ENCODE peak calls at places on chromosomes 11 and 22, in five cellular contexts. K, E, J, V and M are unnamed samples.

GRCh38 chr22:39959640-39960447 is at the start of gene TMA7B:
- DNase-seq in K (no peak), E (peak; percentile 49), J (no peak), V (no peak), M (no peak)

GRCh38 chr22:35893698-35894097 is 134.9 kb downstream of the RBFOX2 start:
- DNase-seq in K (no peak), E (no peak), J (no peak), V (no peak), M (no peak)

GRCh38 chr11:44972746-44973435 is 22.2 kb upstream of the TP53I11 start:
- DNase-seq in K (no peak), E (no peak), J (no peak), V (no peak), M (no peak)

GRCh38 chr11:88367310-88367709 is 29.8 kb upstream of the CTSC start:
- DNase-seq in K (no peak), E (no peak), J (no peak), V (no peak), M (no peak)

GRCh38 chr22:25698461-25698860 is 43.5 kb upstream of the MYO18B start:
- DNase-seq in K (no peak), E (no peak), J (no peak), V (no peak), M (no peak)

GRCh38 chr22:23908561-23909205 is 14.5 kb downstream of the MIF start:
- DNase-seq in K (no peak), E (no peak), J (no peak), V (no peak), M (no peak)

GRCh38 chr11:112412383-112412782 is 151.7 kb upstream of the PLET1 start:
- DNase-seq in K (no peak), E (no peak), J (no peak), V (no peak), M (no peak)

GRCh38 chr11:34585870-34586654 is 34.8 kb upstream of the EHF start:
- DNase-seq in K (no peak), E (peak; percentile 28), J (peak; percentile 56), V (no peak), M (no peak)

GRCh38 chr22:27133951-27134664 is 476.7 kb downstream of the MIAT start:
- DNase-seq in K (no peak), E (peak; percentile 93), J (no peak), V (no peak), M (no peak)

GRCh38 chr11:46680815-46681214 is 19.6 kb downstream of the ARHGAP1 start:
- DNase-seq in K (peak; percentile 55), E (no peak), J (no peak), V (no peak), M (peak; percentile 88)

GRCh38 chr11:87859583-87859982 is 315.7 kb downstream of the RAB38 start:
- DNase-seq in K (no peak), E (no peak), J (no peak), V (no peak), M (no peak)

GRCh38 chr11:20355221-20356219 is 8.0 kb upstream of the HTATIP2 start:
- DNase-seq in K (no peak), E (peak; percentile 60), J (peak; percentile 54), V (peak; percentile 27), M (no peak)

GRCh38 chr11:69930081-69931059 is 111.2 kb upstream of the FGF3 start:
- DNase-seq in K (peak; percentile 52), E (no peak), J (no peak), V (no peak), M (peak; percentile 77)

GRCh38 chr11:65591939-65592814 is 3.4 kb downstream of the KCNK7 start:
- DNase-seq in K (peak; percentile 69), E (no peak), J (no peak), V (peak; percentile 50), M (no peak)

GRCh38 chr11:77074626-77075221 is 8.0 kb downstream of the CAPN5 start:
- DNase-seq in K (peak; percentile 55), E (no peak), J (no peak), V (no peak), M (peak; percentile 77)

GRCh38 chr22:50251472-50252054 is 498 bp upstream of the HDAC10 start:
- DNase-seq in K (no peak), E (no peak), J (no peak), V (no peak), M (no peak)
- TF ChIP-seq CTCF in K (no peak), E (no peak), J (no peak), V (no peak), M (no peak)

GRCh38 chr11:13487661-13488030 is 8.2 kb downstream of the PTH start:
- DNase-seq in K (no peak), E (peak; percentile 11), J (peak; percentile 8), V (peak; percentile 38), M (no peak)

GRCh38 chr11:13486926-13487660 is 8.7 kb downstream of the PTH start:
- DNase-seq in K (peak; percentile 86), E (peak; percentile 13), J (no peak), V (peak; percentile 76), M (no peak)
- TF ChIP-seq CTCF in K (peak; percentile 46), E (peak; percentile 52), J (peak; percentile 19), V (peak; percentile 55), M (peak; percentile 41)

GRCh38 chr22:22555596-22555995 is 3.5 kb downstream of the PRAME start:
- DNase-seq in K (no peak), E (no peak), J (no peak), V (no peak), M (no peak)

GRCh38 chr22:22556995-22557925 is 1.8 kb downstream of the PRAME start:
- DNase-seq in K (no peak), E (no peak), J (no peak), V (no peak), M (no peak)

GRCh38 chr22:22556578-22556977 is 2.5 kb downstream of the PRAME start:
- DNase-seq in K (no peak), E (no peak), J (no peak), V (no peak), M (no peak)

GRCh38 chr22:22558071-22558971 is 744 bp downstream of the PRAME start:
- DNase-seq in K (no peak), E (no peak), J (no peak), V (no peak), M (no peak)

GRCh38 chr22:22558972-22559603 is at the start of gene PRAME:
- DNase-seq in K (peak; percentile 78), E (peak; percentile 25), J (peak; percentile 80), V (peak; percentile 28), M (no peak)
- TF ChIP-seq CTCF in K (peak; percentile 52), E (peak; percentile 69), J (peak; percentile 98), V (peak; percentile 36), M (peak; percentile 73)

GRCh38 chr11:813037-813436 is 3.3 kb downstream of the RPLP2 start:
- DNase-seq in K (no peak), E (no peak), J (no peak), V (no peak), M (no peak)

GRCh38 chr11:810040-810567 is 337 bp downstream of the RPLP2 start:
- DNase-seq in K (no peak), E (no peak), J (no peak), V (no peak), M (no peak)

GRCh38 chr11:813440-814096 is 3.8 kb downstream of the RPLP2 start:
- DNase-seq in K (no peak), E (no peak), J (no peak), V (no peak), M (no peak)

GRCh38 chr11:812390-812789 is 2.6 kb downstream of the RPLP2 start:
- DNase-seq in K (no peak), E (no peak), J (no peak), V (no peak), M (no peak)

GRCh38 chr11:811446-812245 is 1.9 kb downstream of the RPLP2 start:
- DNase-seq in K (no peak), E (no peak), J (no peak), V (no peak), M (no peak)
- TF ChIP-seq CTCF in K (no peak), E (peak; percentile 43), J (peak; percentile 8), V (no peak), M (no peak)

GRCh38 chr11:8914661-8915018 is 3.7 kb downstream of the AKIP1 start:
- DNase-seq in K (no peak), E (no peak), J (no peak), V (no peak), M (no peak)
- TF ChIP-seq CTCF in K (no peak), E (no peak), J (peak; percentile 4), V (no peak), M (peak; percentile 19)

GRCh38 chr11:131616456-131616855 is 246.0 kb downstream of the NTM start:
- DNase-seq in K (no peak), E (no peak), J (no peak), V (no peak), M (no peak)

GRCh38 chr11:131618203-131618602 is 247.8 kb downstream of the NTM start:
- DNase-seq in K (no peak), E (no peak), J (no peak), V (no peak), M (no peak)

GRCh38 chr11:131615611-131616010 is 245.2 kb downstream of the NTM start:
- DNase-seq in K (no peak), E (peak; percentile 18), J (no peak), V (no peak), M (no peak)

GRCh38 chr11:131612576-131612975 is 242.2 kb downstream of the NTM start:
- DNase-seq in K (no peak), E (no peak), J (no peak), V (no peak), M (no peak)

DNA sequence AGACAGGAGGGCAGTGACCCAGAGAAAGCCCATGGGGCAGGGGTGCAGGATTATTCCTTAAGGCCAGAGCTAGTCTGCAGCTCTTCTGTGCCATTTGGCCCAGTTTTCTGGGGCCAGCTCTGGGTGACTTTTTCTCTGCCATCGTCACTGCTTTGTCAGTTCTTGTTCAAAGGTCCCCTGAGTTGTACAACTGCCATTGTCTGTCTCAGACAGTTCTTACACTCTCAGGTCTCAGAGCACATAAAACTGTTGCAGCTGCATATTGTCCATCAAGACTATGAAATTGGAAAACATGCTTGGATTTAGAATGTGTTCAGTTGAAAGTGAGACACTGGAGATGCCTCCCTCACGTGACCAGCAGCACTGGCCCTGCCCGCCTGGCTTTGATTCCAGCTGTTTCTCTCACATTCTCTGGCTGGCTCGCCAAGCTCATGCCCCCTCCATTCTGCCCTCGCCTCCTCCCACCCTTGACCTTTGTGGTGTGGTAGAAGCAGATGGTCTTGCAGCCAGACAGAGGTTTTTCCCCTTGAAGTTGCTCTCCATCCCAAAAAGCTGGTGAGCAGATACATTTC is 244.2 kb downstream of the NTM start:
- DNase-seq in K (no peak), E (no peak), J (no peak), V (no peak), M (no peak)
- TF ChIP-seq CTCF in K (no peak), E (no peak), J (no peak), V (no peak), M (no peak)

GRCh38 chr11:126331286-126331685 is 24.2 kb upstream of the ST3GAL4 start:
- DNase-seq in K (peak; percentile 45), E (no peak), J (no peak), V (no peak), M (peak; percentile 84)

GRCh38 chr11:126328444-126328843 is 24.6 kb downstream of the DCPS start:
- DNase-seq in K (peak; percentile 58), E (no peak), J (no peak), V (no peak), M (peak; percentile 66)

GRCh38 chr11:126328938-126329643 is 25.2 kb downstream of the DCPS start:
- DNase-seq in K (no peak), E (no peak), J (no peak), V (no peak), M (peak; percentile 52)

GRCh38 chr11:126328001-126328390 is 24.1 kb downstream of the DCPS start:
- DNase-seq in K (peak; percentile 53), E (no peak), J (no peak), V (no peak), M (peak; percentile 93)

GRCh38 chr11:126329644-126330200 is 25.8 kb upstream of the ST3GAL4 start:
- DNase-seq in K (no peak), E (no peak), J (no peak), V (no peak), M (no peak)
- TF ChIP-seq CTCF in K (no peak), E (no peak), J (no peak), V (no peak), M (no peak)